ENCODE peak calls at places on chromosomes 5 and 9, in seven cellular contexts. V is fibroblast of pulmonary artery; F is fibroblast of the aortic adventitia; O is CD8-positive, alpha-beta T cell; Y is lower lobe of right lung; K is fibroblast of villous mesenchyme; H is activated CD8-positive, alpha-beta T cell treated with anti-CD3 and anti-CD28 coated beads for 36 hours. S is an unnamed sample.

GRCh38 chr9:4666042-4666699 is at the start of gene SPATA6L:
- DNase-seq in V (peak; percentile 60), F (peak; percentile 40), O (peak; percentile 43), Y (peak; percentile 90), K (peak; percentile 49), H (peak; percentile 54), S (no peak)

GRCh38 chr5:55993628-55994501 is 898 bp downstream of the IL6ST start:
- DNase-seq in V (peak; percentile 28), F (peak; percentile 47), O (no peak), Y (no peak), K (no peak), H (no peak), S (no peak)

GRCh38 chr5:132183723-132184122 is 43.9 kb downstream of the P4HA2 start:
- DNase-seq in V (peak; percentile 52), F (peak; percentile 43), O (no peak), Y (no peak), K (no peak), H (no peak), S (no peak)

GRCh38 chr5:132011561-132012384 is at the start of gene ACSL6:
- DNase-seq in V (no peak), F (no peak), O (peak; percentile 46), Y (peak; percentile 61), K (no peak), H (peak; percentile 44), S (peak; percentile 70)

GRCh38 chr5:10431408-10431807 is 10.3 kb upstream of the ROPN1L start:
- DNase-seq in V (no peak), F (no peak), O (no peak), Y (no peak), K (no peak), H (no peak), S (no peak)

GRCh38 chr5:158390556-158390955 is 531.6 kb upstream of the CLINT1 start:
- DNase-seq in V (peak; percentile 83), F (peak; percentile 90), O (no peak), Y (no peak), K (peak; percentile 17), H (no peak), S (no peak)

GRCh38 chr5:137641148-137641547 is 94.7 kb downstream of the KLHL3 start:
- DNase-seq in V (no peak), F (no peak), O (no peak), Y (no peak), K (no peak), H (no peak), S (no peak)

GRCh38 chr5:58184910-58185309 is 275.0 kb downstream of the PLK2 start:
- DNase-seq in V (no peak), F (peak; percentile 30), O (no peak), Y (no peak), K (peak; percentile 17), H (no peak), S (no peak)

GRCh38 chr9:127424669-127424986 is 446 bp downstream of the ZNF79 start:
- DNase-seq in V (no peak), F (no peak), O (peak; percentile 41), Y (no peak), K (no peak), H (peak; percentile 58), S (no peak)

GRCh38 chr5:1037671-1038416 is 29.2 kb downstream of the NKD2 start:
- DNase-seq in V (no peak), F (no peak), O (no peak), Y (peak; percentile 41), K (no peak), H (no peak), S (no peak)

GRCh38 chr5:1038417-1039209 is 30.0 kb downstream of the NKD2 start:
- DNase-seq in V (no peak), F (no peak), O (no peak), Y (peak; percentile 40), K (no peak), H (no peak), S (no peak)

GRCh38 chr5:1036504-1037122 is 28.0 kb downstream of the NKD2 start:
- DNase-seq in V (no peak), F (no peak), O (no peak), Y (peak; percentile 36), K (no peak), H (no peak), S (no peak)

GRCh38 chr5:1035421-1036405 is 27.1 kb downstream of the NKD2 start:
- DNase-seq in V (no peak), F (no peak), O (no peak), Y (peak; percentile 34), K (no peak), H (no peak), S (no peak)

DNA sequence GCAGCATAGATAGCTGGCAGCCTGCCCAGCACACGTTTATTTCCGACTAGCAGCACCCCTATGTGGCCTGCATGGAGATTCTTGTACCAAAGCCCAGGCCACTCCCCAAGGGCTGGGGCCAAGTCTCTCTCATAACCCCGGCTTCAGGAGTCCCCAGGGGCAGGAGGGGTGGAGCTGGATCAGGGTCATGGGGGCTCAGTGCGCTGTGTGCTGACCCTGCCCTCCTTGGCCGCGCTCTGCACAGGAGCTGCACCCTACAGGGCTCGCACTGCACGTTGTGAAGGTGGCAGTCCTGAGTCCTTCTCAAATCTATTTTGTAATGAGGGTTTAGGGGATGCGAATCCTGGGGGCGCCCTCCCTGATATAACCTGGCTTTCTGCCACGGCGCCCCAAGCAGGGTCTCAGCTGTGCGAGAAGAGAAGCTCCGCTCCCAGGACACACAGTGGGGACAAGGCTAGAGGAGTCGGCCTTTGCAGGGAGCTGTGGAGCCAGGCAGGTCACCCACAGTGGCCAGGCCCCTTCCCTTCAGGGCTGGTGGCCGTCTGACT is 28.6 kb downstream of the NKD2 start:
- DNase-seq in V (no peak), F (no peak), O (no peak), Y (peak; percentile 37), K (no peak), H (no peak), S (no peak)
- TF ChIP-seq CTCF in V (no peak), F (no peak), O (no peak), Y (no peak), K (no peak), H (no peak), S (no peak)

GRCh38 chr9:2600307-2600706 is 21.3 kb upstream of the VLDLR start:
- DNase-seq in V (no peak), F (no peak), O (no peak), Y (no peak), K (no peak), H (no peak), S (no peak)
- TF ChIP-seq CTCF in V (peak; percentile 8), F (no peak), O (no peak), Y (no peak), K (no peak), H (peak; percentile 17), S (no peak)

GRCh38 chr9:22447607-22448305 is 1.1 kb downstream of the DMRTA1 start:
- DNase-seq in V (no peak), F (peak; percentile 1), O (no peak), Y (no peak), K (no peak), H (no peak), S (no peak)
- TF ChIP-seq CTCF in V (no peak), F (no peak), O (no peak), Y (peak; percentile 1), K (no peak), H (no peak), S (no peak)

GRCh38 chr9:3473402-3473801 is 52.4 kb downstream of the RFX3 start:
- DNase-seq in V (no peak), F (no peak), O (no peak), Y (no peak), K (no peak), H (no peak), S (no peak)

GRCh38 chr9:3468407-3469205 is 57.2 kb downstream of the RFX3 start:
- DNase-seq in V (no peak), F (no peak), O (no peak), Y (no peak), K (no peak), H (no peak), S (no peak)

GRCh38 chr9:3464033-3464638 is 61.7 kb downstream of the RFX3 start:
- DNase-seq in V (peak; percentile 68), F (peak; percentile 55), O (no peak), Y (no peak), K (peak; percentile 50), H (no peak), S (no peak)

GRCh38 chr9:3467593-3468219 is 58.1 kb downstream of the RFX3 start:
- DNase-seq in V (peak; percentile 83), F (peak; percentile 69), O (peak; percentile 55), Y (peak; percentile 61), K (peak; percentile 75), H (peak; percentile 74), S (no peak)
- TF ChIP-seq CTCF in V (peak; percentile 100), F (peak; percentile 99), O (peak; percentile 87), Y (peak; percentile 79), K (peak; percentile 99), H (peak; percentile 73), S (peak; percentile 78)

S was measured in type B pancreatic cell.